ENCODE peak calls at places on chromosomes 7 and 10, in eight cellular contexts. W is body of pancreas, L is gastrocnemius medialis, J is right lobe of liver, R is transverse colon, U is adrenal gland, O is NB4, E is K562. V is an unnamed sample.

GRCh38 chr7:68269410-68269809 is 1272.8 kb downstream of the TYW1 start:
- DNase-seq in W (no peak), L (no peak), J (no peak), R (no peak), U (no peak), O (no peak), E (no peak), V (peak)

GRCh38 chr10:132543916-132544743 is 6.5 kb downstream of the INPP5A start:
- DNase-seq in W (peak), L (no peak), J (peak), R (no peak), U (peak), O (no peak), E (no peak), V (no peak)

GRCh38 chr10:126171555-126171954 is 216.7 kb downstream of the ADAM12 start:
- DNase-seq in W (no peak), L (no peak), J (no peak), R (no peak), U (no peak), O (no peak), E (no peak), V (peak)

GRCh38 chr7:28517206-28517605 is 104.9 kb downstream of the CREB5 start:
- DNase-seq in W (no peak), L (no peak), J (no peak), R (no peak), U (no peak), O (no peak), E (no peak), V (no peak)

GRCh38 chr7:141533149-141533949 is 17.9 kb upstream of the AGK start:
- DNase-seq in W (peak), L (peak), J (no peak), R (peak), U (peak), O (peak), E (peak), V (peak)

GRCh38 chr7:69564454-69565417 is 33.5 kb upstream of the AUTS2 start:
- DNase-seq in W (peak), L (no peak), J (no peak), R (no peak), U (peak), O (peak), E (peak), V (no peak)

GRCh38 chr10:77974396-77975074 is 48.0 kb upstream of the DLG5 start:
- DNase-seq in W (peak), L (no peak), J (no peak), R (peak), U (no peak), O (peak), E (peak), V (no peak)

GRCh38 chr7:75687246-75688088 is 51.3 kb downstream of the HIP1 start:
- DNase-seq in W (no peak), L (no peak), J (no peak), R (no peak), U (no peak), O (no peak), E (no peak), V (no peak)

GRCh38 chr7:14858410-14858809 is 44.1 kb downstream of the DGKB start:
- DNase-seq in W (no peak), L (no peak), J (no peak), R (no peak), U (no peak), O (no peak), E (no peak), V (no peak)

GRCh38 chr7:20560325-20561180 is 54.9 kb upstream of the ABCB5 start:
- DNase-seq in W (no peak), L (no peak), J (no peak), R (no peak), U (no peak), O (no peak), E (peak), V (no peak)

GRCh38 chr10:127344346-127344745 is 148.0 kb upstream of the INSYN2A start:
- DNase-seq in W (no peak), L (no peak), J (no peak), R (no peak), U (no peak), O (no peak), E (no peak), V (no peak)

GRCh38 chr7:94297397-94297838 is 97.3 kb upstream of the COL1A2 start:
- DNase-seq in W (peak), L (peak), J (no peak), R (peak), U (peak), O (no peak), E (no peak), V (peak)

GRCh38 chr7:117127585-117128168 is 174.4 kb downstream of the ST7 start:
- DNase-seq in W (peak), L (no peak), J (no peak), R (peak), U (peak), O (peak), E (peak), V (no peak)

DNA sequence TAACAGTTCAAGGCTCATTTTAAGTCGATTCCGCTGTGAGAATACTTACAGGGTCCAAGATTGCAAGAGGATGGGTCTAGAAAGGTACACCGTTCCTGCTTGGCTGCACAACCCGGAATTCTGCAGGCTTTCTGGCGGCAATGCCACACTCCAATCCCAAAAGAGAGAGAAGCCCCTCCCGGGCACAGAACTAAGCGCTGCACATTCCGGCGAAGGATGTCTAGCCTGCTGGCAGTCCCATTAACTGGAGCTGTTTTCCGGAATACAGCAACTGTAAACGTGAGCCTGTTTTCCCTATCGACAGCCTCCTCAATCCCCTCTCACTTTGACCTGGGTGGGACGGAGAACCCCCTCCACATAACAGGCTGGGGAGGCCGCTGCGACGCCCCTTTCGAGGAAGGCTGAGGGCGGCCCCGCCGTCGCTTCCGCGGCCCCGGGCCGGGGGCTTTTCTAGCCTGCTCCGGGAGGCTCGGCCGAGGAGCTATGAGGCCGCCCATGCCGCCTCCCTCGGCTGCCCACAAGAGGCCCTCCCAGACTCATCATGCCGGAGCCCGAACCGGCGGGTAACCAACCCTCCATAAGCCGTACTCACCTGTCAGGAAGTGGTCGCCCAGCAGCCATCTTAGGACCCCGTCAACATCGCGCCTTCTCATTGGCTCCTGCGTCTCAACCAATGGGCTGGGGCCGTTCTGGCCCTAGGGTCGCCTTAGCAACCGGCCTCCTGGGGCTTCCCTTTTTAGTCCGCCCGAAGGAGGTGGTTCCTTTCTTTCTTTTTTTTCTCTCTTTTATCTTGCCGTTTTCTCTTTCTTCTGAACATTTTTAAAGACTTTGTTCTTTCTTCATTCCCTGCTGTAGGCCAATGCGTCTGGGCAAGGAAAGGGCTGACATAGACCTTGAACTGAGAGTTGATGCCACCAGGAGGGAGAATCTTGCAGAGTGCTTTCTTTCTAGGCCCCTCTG is at the start of gene FAM204A:
- DNase-seq in W (peak), L (peak), J (peak), R (peak), U (peak), O (peak), E (peak), V (peak)
- TF ChIP-seq POLR2A in W (peak), L (peak), J (peak), R (peak), U (peak), O (peak), E (peak), V (peak)

GRCh38 chr10:11682267-11682683 is 59.9 kb upstream of the ECHDC3 start:
- DNase-seq in W (no peak), L (no peak), J (no peak), R (no peak), U (no peak), O (no peak), E (no peak), V (no peak)

GRCh38 chr10:11678074-11678793 is 63.9 kb upstream of the ECHDC3 start:
- DNase-seq in W (no peak), L (no peak), J (no peak), R (peak), U (no peak), O (peak), E (no peak), V (no peak)

GRCh38 chr10:11680496-11680895 is 61.7 kb upstream of the ECHDC3 start:
- DNase-seq in W (no peak), L (no peak), J (no peak), R (no peak), U (no peak), O (no peak), E (no peak), V (no peak)

GRCh38 chr10:11677480-11677879 is 64.7 kb upstream of the ECHDC3 start:
- DNase-seq in W (no peak), L (no peak), J (no peak), R (no peak), U (no peak), O (no peak), E (no peak), V (no peak)

DNA sequence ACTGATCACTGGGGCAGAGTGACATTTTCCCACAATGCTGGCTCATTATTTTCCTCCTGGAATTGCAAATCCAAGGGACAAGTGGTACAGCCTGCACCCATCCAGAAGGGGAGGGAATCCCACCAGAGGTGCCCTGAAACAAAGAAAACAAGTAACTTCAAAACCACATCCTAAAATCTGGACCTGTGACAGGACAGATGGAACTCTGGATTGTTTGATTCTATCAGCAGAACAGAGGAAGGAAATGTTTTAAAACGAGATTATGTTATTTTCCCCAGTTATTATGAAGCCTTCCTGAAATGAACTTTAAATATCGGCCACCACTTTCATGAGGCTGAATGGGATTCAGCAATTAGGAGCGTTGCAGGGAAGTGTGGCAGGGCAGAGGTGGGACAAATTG is 62.2 kb upstream of the ECHDC3 start:
- DNase-seq in W (no peak), L (no peak), J (no peak), R (no peak), U (no peak), O (no peak), E (no peak), V (no peak)
- TF ChIP-seq POLR2A in W (no peak), L (no peak), J (no peak), R (no peak), U (no peak), O (no peak), E (no peak), V (no peak)

DNA sequence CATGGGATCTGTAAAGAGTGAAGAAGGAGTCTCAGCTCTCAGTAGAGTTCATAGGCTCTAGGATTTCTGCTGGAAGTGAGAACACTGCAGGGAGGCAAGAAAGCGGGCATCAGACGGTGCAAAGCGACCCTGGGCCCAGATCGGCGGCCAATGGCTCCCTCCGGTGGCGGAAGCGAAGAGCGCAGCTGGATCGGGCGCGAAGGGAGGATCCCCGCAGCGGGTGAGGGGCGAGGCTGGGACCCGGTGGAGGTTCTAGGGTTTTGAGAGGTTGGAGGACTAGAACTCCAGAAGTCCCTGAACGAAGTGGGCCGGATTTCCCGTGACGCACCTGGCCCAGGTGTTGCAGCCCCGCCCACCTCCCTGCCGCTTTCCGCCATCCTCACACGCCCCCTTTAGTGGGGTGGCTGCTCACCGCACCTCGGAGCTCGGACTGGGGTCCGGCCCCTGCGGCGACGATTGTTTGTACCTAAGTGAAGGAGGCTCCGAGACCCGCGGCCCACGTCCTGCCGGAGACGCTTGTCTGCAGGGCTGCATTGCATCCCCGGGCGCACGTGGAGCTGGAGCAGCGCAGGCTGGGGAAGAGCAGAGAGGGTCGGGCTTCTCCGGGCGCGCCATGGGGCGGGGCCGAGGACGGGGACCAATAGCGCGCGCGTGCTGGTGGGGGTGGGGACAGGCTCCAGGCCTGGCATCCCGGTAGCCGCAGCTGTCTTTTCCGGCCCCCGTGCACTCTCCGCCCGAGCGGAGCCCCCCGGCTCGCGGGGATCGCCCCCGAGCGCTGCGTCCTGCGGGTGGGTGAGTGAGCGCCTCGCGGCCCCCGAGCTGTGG is at the start of gene SLC12A9:
- DNase-seq in W (peak), L (peak), J (peak), R (peak), U (peak), O (peak), E (peak), V (peak)
- TF ChIP-seq POLR2A in W (peak), L (no peak), J (peak), R (peak), U (peak), O (peak), E (peak), V (peak)

GRCh38 chr7:126700807-126701604 is 551.7 kb downstream of the GRM8 start:
- DNase-seq in W (no peak), L (no peak), J (no peak), R (peak), U (peak), O (peak), E (peak), V (peak)
- TF ChIP-seq POLR2A in W (no peak), L (no peak), J (no peak), R (no peak), U (no peak), O (no peak), E (peak), V (no peak)

DNA sequence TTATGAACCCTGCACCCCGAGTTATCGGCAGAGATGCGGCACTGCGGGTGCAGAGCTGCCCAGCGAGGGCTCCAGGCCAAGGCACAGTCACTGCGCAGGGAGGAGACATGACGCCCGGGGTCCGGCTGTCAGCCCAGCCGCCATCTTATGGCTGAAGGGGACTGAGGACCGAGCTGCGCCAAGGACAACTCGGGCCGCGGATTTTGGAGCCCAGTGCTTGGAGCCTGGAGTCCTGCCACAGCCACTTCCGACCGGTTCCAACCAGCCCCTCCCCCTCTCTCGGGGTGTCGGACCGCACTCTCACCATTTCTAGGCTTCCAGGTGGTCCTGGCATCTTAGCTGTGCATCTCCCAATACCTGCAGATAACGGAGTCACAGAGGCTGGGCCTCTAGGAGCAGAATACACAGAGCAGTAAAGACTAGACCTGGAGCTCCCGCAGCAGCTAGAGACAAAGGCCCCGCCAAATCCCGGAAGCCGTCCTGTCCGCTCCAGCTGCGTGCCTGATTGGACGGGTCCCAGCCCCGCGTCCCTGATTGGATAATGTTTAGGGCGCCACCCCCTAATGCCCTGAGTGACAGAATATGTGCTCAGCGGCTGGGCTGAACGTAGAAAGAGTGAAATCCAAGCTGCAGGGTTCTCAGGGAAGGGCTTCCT is at the start of gene ZNF680:
- DNase-seq in W (peak), L (peak), J (peak), R (peak), U (peak), O (peak), E (peak), V (peak)
- TF ChIP-seq POLR2A in W (peak), L (peak), J (peak), R (peak), U (peak), O (peak), E (peak), V (peak)

GRCh38 chr7:1459930-1460756 is 873 bp upstream of the MICALL2 start:
- DNase-seq in W (peak), L (no peak), J (no peak), R (peak), U (peak), O (no peak), E (peak), V (no peak)

GRCh38 chr7:1459512-1459892 is 232 bp upstream of the MICALL2 start:
- DNase-seq in W (peak), L (peak), J (peak), R (peak), U (peak), O (peak), E (peak), V (peak)

GRCh38 chr7:1457059-1457948 is 2.0 kb downstream of the MICALL2 start:
- DNase-seq in W (no peak), L (no peak), J (no peak), R (no peak), U (no peak), O (peak), E (peak), V (no peak)

GRCh38 chr7:1457949-1458675 is 1.2 kb downstream of the MICALL2 start:
- DNase-seq in W (peak), L (no peak), J (no peak), R (no peak), U (peak), O (peak), E (peak), V (no peak)

GRCh38 chr7:1458676-1459511 is at the start of gene MICALL2:
- DNase-seq in W (peak), L (peak), J (peak), R (peak), U (peak), O (peak), E (peak), V (peak)
- TF ChIP-seq POLR2A in W (peak), L (peak), J (peak), R (peak), U (peak), O (peak), E (peak), V (peak)

GRCh38 chr10:67788028-67788886 is 49.7 kb downstream of the DNAJC12 start:
- DNase-seq in W (peak), L (peak), J (peak), R (peak), U (peak), O (peak), E (peak), V (peak)
- TF ChIP-seq POLR2A in W (no peak), L (no peak), J (no peak), R (no peak), U (no peak), O (no peak), E (no peak), V (no peak)

GRCh38 chr7:100118388-100119074 is 627 bp downstream of the TAF6 start:
- DNase-seq in W (no peak), L (no peak), J (no peak), R (no peak), U (no peak), O (no peak), E (no peak), V (no peak)

GRCh38 chr7:100119701-100120517 is 475 bp downstream of the CNPY4 start:
- DNase-seq in W (peak), L (peak), J (peak), R (peak), U (peak), O (peak), E (peak), V (peak)

GRCh38 chr7:100120518-100121085 is 1.2 kb downstream of the CNPY4 start:
- DNase-seq in W (no peak), L (no peak), J (no peak), R (no peak), U (no peak), O (no peak), E (peak), V (no peak)

GRCh38 chr7:100122067-100122466 is 2.6 kb downstream of the CNPY4 start:
- DNase-seq in W (no peak), L (no peak), J (no peak), R (no peak), U (no peak), O (no peak), E (peak), V (no peak)

DNA sequence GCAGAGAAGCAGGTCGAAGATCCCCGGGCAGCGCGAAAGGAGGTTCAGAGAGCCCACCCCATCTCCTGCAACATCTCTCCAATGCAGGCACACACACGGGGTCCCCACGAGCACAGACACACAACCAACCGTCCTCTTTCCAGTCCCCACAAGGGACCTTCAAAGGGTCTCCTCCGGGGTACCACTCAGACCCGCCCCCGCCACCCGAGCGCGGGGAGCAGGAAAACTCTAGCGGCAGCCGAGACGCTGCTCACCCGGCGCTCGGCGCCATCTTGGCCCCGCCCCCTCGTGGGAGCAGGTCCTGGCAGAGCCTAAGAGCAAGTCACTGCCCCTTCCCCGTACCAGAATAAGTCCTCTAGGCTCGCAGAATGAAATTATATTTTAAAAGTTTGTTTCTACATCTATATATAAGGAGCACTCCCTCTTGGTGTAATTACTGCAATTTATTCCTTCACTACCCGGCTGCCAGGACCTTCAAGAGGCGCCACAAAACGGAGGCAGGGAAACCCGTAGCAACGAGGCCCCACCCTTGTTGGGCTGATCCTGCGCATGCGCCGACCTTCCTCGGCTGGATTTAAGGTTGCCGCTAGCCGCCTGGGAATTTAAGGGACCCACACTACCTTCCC is at the start of the genes CNPY4 and TAF6:
- DNase-seq in W (peak), L (peak), J (peak), R (peak), U (peak), O (peak), E (peak), V (peak)
- TF ChIP-seq POLR2A in W (peak), L (peak), J (peak), R (peak), U (peak), O (peak), E (peak), V (peak)

V was measured in H54.